ENCODE peak calls at places on chromosomes 6 and 20, in seven cellular contexts. J is activated B cell treated with CpG ODN at 0.5 μM for 24 hours, G is PC-9, K is Calu3, M is stomach, Y is pancreas, O is GM10248. R is an unnamed sample.

GRCh38 chr6:132344811-132345210 is 56.5 kb downstream of the MOXD1 start:
- DNase-seq in J (no peak), G (no peak), K (no peak), M (no peak), Y (no peak), O (no peak), R (no peak)

GRCh38 chr6:14763139-14763538 is 482.7 kb upstream of the JARID2 start:
- DNase-seq in J (no peak), G (no peak), K (no peak), M (no peak), Y (no peak), O (no peak), R (no peak)

GRCh38 chr6:168184701-168185100 is 105.7 kb upstream of the FRMD1 start:
- DNase-seq in J (no peak), G (no peak), K (no peak), M (no peak), Y (no peak), O (no peak), R (no peak)

GRCh38 chr20:62692176-62692575 is 16.5 kb upstream of the NTSR1 start:
- DNase-seq in J (no peak), G (no peak), K (no peak), M (no peak), Y (no peak), O (no peak), R (no peak)

GRCh38 chr6:26295691-26296555 is 69.1 kb upstream of the BTN3A2 start:
- DNase-seq in J (no peak), G (peak), K (peak), M (peak), Y (no peak), O (no peak), R (peak)

GRCh38 chr6:159691963-159692287 is 1.1 kb downstream of the SOD2 start:
- DNase-seq in J (no peak), G (no peak), K (no peak), M (no peak), Y (no peak), O (peak), R (no peak)

GRCh38 chr20:58614984-58615760 is 35.9 kb upstream of the STX16 start:
- DNase-seq in J (no peak), G (no peak), K (no peak), M (no peak), Y (no peak), O (no peak), R (peak)

GRCh38 chr6:37653933-37654565 is 43.6 kb downstream of the MDGA1 start:
- DNase-seq in J (no peak), G (no peak), K (peak), M (peak), Y (no peak), O (peak), R (peak)

GRCh38 chr6:156502969-156503504 is 274.1 kb upstream of the ARID1B start:
- DNase-seq in J (no peak), G (no peak), K (no peak), M (no peak), Y (no peak), O (no peak), R (no peak)

GRCh38 chr20:17287998-17288397 is 61.2 kb downstream of the PCSK2 start:
- DNase-seq in J (no peak), G (no peak), K (no peak), M (no peak), Y (no peak), O (no peak), R (no peak)

DNA sequence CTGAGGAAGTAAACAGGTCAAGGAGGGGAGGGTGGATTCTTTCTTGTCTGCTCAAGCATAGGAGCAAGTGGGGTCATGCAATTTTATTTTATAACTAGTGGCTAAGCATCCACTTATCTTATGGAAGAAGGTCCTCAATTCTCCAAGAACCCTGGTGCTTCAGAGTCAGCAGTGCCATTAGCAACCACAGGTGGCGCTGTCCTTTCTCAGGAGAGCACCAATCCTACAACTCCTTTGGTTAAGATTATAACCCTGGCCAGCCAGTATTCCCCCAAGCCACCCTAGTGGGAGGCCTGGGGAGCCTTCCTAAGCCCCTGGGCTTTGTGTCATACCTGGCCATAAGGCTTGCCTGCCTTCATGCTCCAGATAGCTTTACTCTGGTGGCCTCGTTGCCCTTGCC is 60.7 kb downstream of the PCSK2 start:
- DNase-seq in J (no peak), G (no peak), K (no peak), M (no peak), Y (no peak), O (no peak), R (no peak)
- TF ChIP-seq CTCF in J (no peak), G (peak), K (no peak), M (no peak), Y (no peak), O (no peak), R (no peak)

GRCh38 chr20:46250772-46251171 is 57.5 kb downstream of the CDH22 start:
- DNase-seq in J (no peak), G (no peak), K (no peak), M (no peak), Y (no peak), O (no peak), R (no peak)

GRCh38 chr20:46252352-46253091 is 55.8 kb downstream of the CDH22 start:
- DNase-seq in J (no peak), G (no peak), K (no peak), M (peak), Y (no peak), O (no peak), R (peak)

GRCh38 chr20:46251211-46251673 is 57.1 kb downstream of the CDH22 start:
- DNase-seq in J (no peak), G (no peak), K (no peak), M (no peak), Y (no peak), O (no peak), R (no peak)

GRCh38 chr20:46255440-46256104 is 52.7 kb downstream of the CDH22 start:
- DNase-seq in J (no peak), G (peak), K (peak), M (peak), Y (peak), O (no peak), R (peak)

GRCh38 chr20:46253391-46253790 is 54.9 kb downstream of the CDH22 start:
- DNase-seq in J (no peak), G (peak), K (peak), M (peak), Y (no peak), O (no peak), R (no peak)
- TF ChIP-seq CTCF in J (no peak), G (no peak), K (peak), M (no peak), Y (no peak), O (no peak), R (peak)

DNA sequence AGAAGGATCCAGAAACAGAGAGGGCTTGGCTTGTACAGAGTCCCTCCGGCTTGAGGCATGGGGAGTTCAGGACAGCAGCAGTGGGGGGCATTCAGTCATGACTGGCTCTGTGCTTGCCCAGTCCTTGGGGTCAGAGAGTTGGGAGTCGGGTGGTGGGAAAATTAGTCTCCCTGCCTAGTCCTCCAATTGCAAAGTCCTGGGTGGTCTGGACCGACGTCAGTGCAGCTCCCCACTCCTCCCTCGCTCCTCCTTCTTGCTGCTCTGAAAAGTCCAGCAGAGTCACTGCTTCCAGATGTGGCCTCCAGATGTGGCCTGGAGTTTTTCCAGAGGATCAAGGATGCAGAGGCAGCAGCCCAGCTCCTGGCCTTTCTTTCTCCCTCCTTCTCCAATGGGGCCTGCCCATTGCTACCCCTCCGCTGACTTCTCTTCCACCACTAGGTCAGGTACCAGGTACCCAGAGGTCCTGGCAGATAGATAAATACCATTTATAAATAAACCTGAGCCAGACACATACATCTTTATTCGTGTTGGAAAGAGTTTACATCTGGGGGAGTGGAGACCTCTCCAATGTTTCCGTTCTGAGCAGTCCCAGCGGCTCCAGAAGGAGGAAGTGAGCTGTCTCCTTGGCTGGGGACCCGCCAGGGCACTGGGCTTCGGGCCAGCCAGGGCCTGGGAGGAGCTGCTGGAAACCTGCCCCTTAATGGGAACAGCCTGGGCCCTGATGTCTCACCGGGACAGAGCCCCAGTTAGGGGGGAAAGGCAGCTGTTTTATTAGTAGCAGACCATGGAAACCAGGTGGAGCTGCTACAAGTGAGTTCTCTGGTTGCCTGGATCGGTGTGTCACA is 49.0 kb upstream of the RNF24 start:
- DNase-seq in J (no peak), G (peak), K (peak), M (peak), Y (peak), O (no peak), R (peak)
- TF ChIP-seq CTCF in J (no peak), G (no peak), K (no peak), M (no peak), Y (no peak), O (no peak), R (no peak)

GRCh38 chr6:17700421-17701416 is 6.0 kb downstream of the NUP153 start:
- DNase-seq in J (no peak), G (no peak), K (no peak), M (no peak), Y (no peak), O (no peak), R (peak)

GRCh38 chr6:17706580-17707370 is at the start of gene NUP153:
- DNase-seq in J (peak), G (peak), K (peak), M (peak), Y (peak), O (peak), R (peak)

GRCh38 chr6:17705778-17706579 is 746 bp downstream of the NUP153 start:
- DNase-seq in J (peak), G (peak), K (peak), M (peak), Y (peak), O (peak), R (no peak)

GRCh38 chr6:17705428-17705777 is 1.3 kb downstream of the NUP153 start:
- DNase-seq in J (no peak), G (peak), K (peak), M (peak), Y (no peak), O (peak), R (no peak)

DNA sequence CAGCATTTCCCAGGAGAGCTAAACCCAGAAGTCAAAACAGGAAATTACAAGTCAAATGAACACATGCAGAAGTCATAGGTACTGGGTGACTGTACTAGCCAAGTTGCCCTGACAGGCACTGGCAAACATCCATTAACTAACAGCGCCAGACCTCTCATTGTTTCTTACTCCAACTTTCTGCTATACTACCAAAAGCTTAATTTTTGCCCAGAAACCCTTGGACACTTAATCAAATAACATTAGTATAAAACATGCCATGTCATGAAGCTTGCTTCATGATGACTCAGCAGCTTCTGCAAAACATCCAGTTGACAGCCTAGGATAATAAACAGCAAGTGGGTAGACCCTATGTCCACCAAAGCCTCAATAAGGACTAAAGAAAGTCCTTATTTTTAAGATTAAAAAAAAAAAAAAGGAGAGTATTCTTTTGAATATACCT is 3.5 kb downstream of the NUP153 start:
- DNase-seq in J (no peak), G (no peak), K (no peak), M (no peak), Y (no peak), O (no peak), R (no peak)
- TF ChIP-seq CTCF in J (no peak), G (no peak), K (no peak), M (no peak), Y (no peak), O (no peak), R (no peak)

DNA sequence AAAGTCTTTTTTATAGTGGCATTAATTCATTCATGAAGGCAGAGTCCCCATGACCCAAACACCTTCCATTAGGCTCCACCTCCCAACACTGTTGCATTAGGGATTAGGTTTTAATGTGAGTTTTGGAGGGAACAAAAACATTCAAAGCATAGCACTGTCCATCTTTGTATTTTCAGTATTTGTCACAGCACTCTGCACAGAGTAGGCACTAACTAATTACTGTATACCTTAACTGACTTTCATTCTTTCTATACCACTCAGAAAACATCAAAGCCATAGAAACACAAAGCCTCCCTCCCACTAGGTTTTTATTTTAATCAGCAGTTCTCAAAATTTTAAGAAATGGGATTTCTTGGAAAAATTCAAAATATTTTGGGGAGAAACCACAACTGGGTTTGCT is 21.8 kb upstream of the AHI1 start:
- DNase-seq in J (no peak), G (no peak), K (no peak), M (no peak), Y (no peak), O (no peak), R (no peak)
- TF ChIP-seq CTCF in J (no peak), G (no peak), K (no peak), M (no peak), Y (no peak), O (no peak), R (no peak)

GRCh38 chr6:148573922-148574321 is 172.9 kb upstream of the UST start:
- DNase-seq in J (no peak), G (no peak), K (no peak), M (no peak), Y (no peak), O (no peak), R (no peak)

GRCh38 chr6:148578837-148579236 is 168.0 kb upstream of the UST start:
- DNase-seq in J (no peak), G (no peak), K (no peak), M (no peak), Y (no peak), O (no peak), R (no peak)

GRCh38 chr6:148580442-148580841 is 166.4 kb upstream of the UST start:
- DNase-seq in J (no peak), G (no peak), K (no peak), M (no peak), Y (no peak), O (no peak), R (peak)

GRCh38 chr6:148577687-148578488 is 168.9 kb upstream of the UST start:
- DNase-seq in J (peak), G (peak), K (peak), M (peak), Y (peak), O (peak), R (peak)

GRCh38 chr6:148578489-148578814 is 168.4 kb upstream of the UST start:
- DNase-seq in J (no peak), G (no peak), K (no peak), M (no peak), Y (no peak), O (no peak), R (no peak)
- TF ChIP-seq CTCF in J (no peak), G (no peak), K (no peak), M (no peak), Y (no peak), O (no peak), R (no peak)

GRCh38 chr6:6152060-6152459 is 145.3 kb upstream of the NRN1 start:
- DNase-seq in J (no peak), G (no peak), K (no peak), M (no peak), Y (no peak), O (no peak), R (no peak)

DNA sequence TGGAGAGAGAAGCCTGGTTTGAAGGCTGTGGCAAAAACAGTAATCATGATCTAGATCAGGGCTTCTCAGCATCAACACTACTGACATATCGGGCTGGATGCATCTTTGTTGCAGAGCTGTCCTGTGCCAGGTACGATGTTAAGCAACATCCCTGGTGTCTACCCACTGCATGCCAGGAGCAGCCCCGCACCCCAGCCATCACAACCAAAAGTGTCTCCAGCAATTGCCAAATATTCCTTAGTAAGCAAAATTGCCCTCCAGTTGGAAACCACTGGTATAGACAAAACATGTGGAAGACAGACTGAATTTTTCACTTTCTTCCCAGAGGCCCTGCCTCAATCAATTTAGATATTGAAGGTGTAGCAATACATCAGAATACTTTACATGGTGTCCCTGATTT is 147.6 kb upstream of the NRN1 start:
- DNase-seq in J (no peak), G (no peak), K (no peak), M (no peak), Y (no peak), O (no peak), R (no peak)
- TF ChIP-seq CTCF in J (no peak), G (no peak), K (no peak), M (no peak), Y (no peak), O (no peak), R (no peak)

GRCh38 chr20:45575931-45576330 is 3.2 kb downstream of the WFDC8 start:
- DNase-seq in J (no peak), G (no peak), K (no peak), M (no peak), Y (no peak), O (no peak), R (no peak)

GRCh38 chr20:45579184-45579583 is at the start of gene WFDC8:
- DNase-seq in J (no peak), G (no peak), K (no peak), M (no peak), Y (no peak), O (no peak), R (no peak)

GRCh38 chr20:45581702-45582101 is 2.6 kb upstream of the WFDC8 start:
- DNase-seq in J (no peak), G (no peak), K (no peak), M (no peak), Y (no peak), O (no peak), R (no peak)

GRCh38 chr20:45576995-45577394 is 2.1 kb downstream of the WFDC8 start:
- DNase-seq in J (no peak), G (no peak), K (no peak), M (no peak), Y (no peak), O (no peak), R (no peak)

GRCh38 chr20:45578151-45578660 is 878 bp downstream of the WFDC8 start:
- DNase-seq in J (no peak), G (no peak), K (no peak), M (no peak), Y (no peak), O (no peak), R (no peak)
- TF ChIP-seq CTCF in J (no peak), G (no peak), K (no peak), M (no peak), Y (no peak), O (no peak), R (no peak)

R was measured in LNCaP clone FGC.